ENCODE peak calls at places on chromosomes 3 and 15, in seven cellular contexts. One of them, this sample, is unnamed.
A peak's percentile ranks its signal among the peaks of the same experiment; 100 is the strongest.

GRCh38 chr15:82640672-82641071 is 6.5 kb downstream of the CPEB1 start:
- DNase-seq in Panc1: no peak
- DNase-seq in HL-60: no peak
- DNase-seq in SK-N-SH: no peak
- DNase-seq in HepG2: no peak
- DNase-seq in HCT116: no peak
- DNase-seq in K562: no peak
- DNase-seq in this sample: no peak

GRCh38 chr3:138594150-138594934 is at the start of gene CEP70:
- DNase-seq in Panc1: peak; percentile 87
- DNase-seq in HL-60: peak; percentile 75
- DNase-seq in SK-N-SH: peak; percentile 95
- DNase-seq in HepG2: peak; percentile 94
- DNase-seq in HCT116: peak; percentile 90
- DNase-seq in K562: peak; percentile 92
- DNase-seq in this sample: peak; percentile 98

GRCh38 chr3:157107644-157108133 is 52.3 kb downstream of the CCNL1 start:
- DNase-seq in Panc1: no peak
- DNase-seq in HL-60: no peak
- DNase-seq in SK-N-SH: no peak
- DNase-seq in HepG2: no peak
- DNase-seq in HCT116: no peak
- DNase-seq in K562: no peak
- DNase-seq in this sample: no peak

GRCh38 chr3:4845882-4846281 is 133.4 kb upstream of the BHLHE40 start:
- DNase-seq in Panc1: no peak
- DNase-seq in HL-60: no peak
- DNase-seq in SK-N-SH: no peak
- DNase-seq in HepG2: no peak
- DNase-seq in HCT116: no peak
- DNase-seq in K562: no peak
- DNase-seq in this sample: no peak

GRCh38 chr3:95302044-95302443 is 1239.2 kb downstream of the NSUN3 start:
- DNase-seq in Panc1: no peak
- DNase-seq in HL-60: no peak
- DNase-seq in SK-N-SH: no peak
- DNase-seq in HepG2: peak; percentile 40
- DNase-seq in HCT116: no peak
- DNase-seq in K562: no peak
- DNase-seq in this sample: no peak

GRCh38 chr3:193403307-193403706 is 24.8 kb upstream of the ATP13A5 start:
- DNase-seq in Panc1: no peak
- DNase-seq in HL-60: no peak
- DNase-seq in SK-N-SH: no peak
- DNase-seq in HepG2: no peak
- DNase-seq in HCT116: no peak
- DNase-seq in K562: no peak
- DNase-seq in this sample: no peak

GRCh38 chr15:101258238-101259144 is 6.6 kb upstream of the CHSY1 start:
- DNase-seq in Panc1: peak; percentile 38
- DNase-seq in HL-60: no peak
- DNase-seq in SK-N-SH: peak; percentile 66
- DNase-seq in HepG2: peak; percentile 57
- DNase-seq in HCT116: peak; percentile 51
- DNase-seq in K562: peak; percentile 43
- DNase-seq in this sample: peak; percentile 88

GRCh38 chr15:68808770-68809169 is 11.9 kb downstream of the ANP32A start:
- DNase-seq in Panc1: no peak
- DNase-seq in HL-60: no peak
- DNase-seq in SK-N-SH: no peak
- DNase-seq in HepG2: no peak
- DNase-seq in HCT116: no peak
- DNase-seq in K562: no peak
- DNase-seq in this sample: no peak

GRCh38 chr15:61396235-61396927 is 167.3 kb upstream of the RORA start:
- DNase-seq in Panc1: no peak
- DNase-seq in HL-60: no peak
- DNase-seq in SK-N-SH: no peak
- DNase-seq in HepG2: no peak
- DNase-seq in HCT116: no peak
- DNase-seq in K562: no peak
- DNase-seq in this sample: no peak

GRCh38 chr3:160097478-160097877 is 108.8 kb downstream of the IL12A start:
- DNase-seq in Panc1: no peak
- DNase-seq in HL-60: no peak
- DNase-seq in SK-N-SH: no peak
- DNase-seq in HepG2: no peak
- DNase-seq in HCT116: no peak
- DNase-seq in K562: no peak
- DNase-seq in this sample: no peak

GRCh38 chr15:70140543-70141375 is 43.0 kb upstream of the TLE3 start:
- DNase-seq in Panc1: no peak
- DNase-seq in HL-60: no peak
- DNase-seq in SK-N-SH: no peak
- DNase-seq in HepG2: peak; percentile 94
- DNase-seq in HCT116: no peak
- DNase-seq in K562: no peak
- DNase-seq in this sample: peak; percentile 84

GRCh38 chr3:143119974-143120715 is 574 bp downstream of the CHST2 start:
- DNase-seq in Panc1: no peak
- DNase-seq in HL-60: no peak
- DNase-seq in SK-N-SH: peak; percentile 59
- DNase-seq in HepG2: no peak
- DNase-seq in HCT116: no peak
- DNase-seq in K562: peak; percentile 57
- DNase-seq in this sample: peak; percentile 70

GRCh38 chr15:72961326-72961725 is 90.9 kb upstream of the NEO1 start:
- DNase-seq in Panc1: no peak
- DNase-seq in HL-60: no peak
- DNase-seq in SK-N-SH: no peak
- DNase-seq in HepG2: no peak
- DNase-seq in HCT116: no peak
- DNase-seq in K562: no peak
- DNase-seq in this sample: no peak

GRCh38 chr3:17233398-17233800 is 348.6 kb downstream of the PLCL2 start:
- DNase-seq in Panc1: peak; percentile 24
- DNase-seq in HL-60: peak; percentile 11
- DNase-seq in SK-N-SH: peak; percentile 45
- DNase-seq in HepG2: peak; percentile 66
- DNase-seq in HCT116: peak; percentile 52
- DNase-seq in K562: peak; percentile 39
- DNase-seq in this sample: peak; percentile 69

GRCh38 chr3:142356818-142357217 is 91.0 kb downstream of the XRN1 start:
- DNase-seq in Panc1: no peak
- DNase-seq in HL-60: no peak
- DNase-seq in SK-N-SH: no peak
- DNase-seq in HepG2: no peak
- DNase-seq in HCT116: no peak
- DNase-seq in K562: no peak
- DNase-seq in this sample: no peak

GRCh38 chr3:183161552-183162345 is 785 bp downstream of the LAMP3 start:
- DNase-seq in Panc1: no peak
- DNase-seq in HL-60: no peak
- DNase-seq in SK-N-SH: no peak
- DNase-seq in HepG2: no peak
- DNase-seq in HCT116: no peak
- DNase-seq in K562: no peak
- DNase-seq in this sample: peak; percentile 89

DNA sequence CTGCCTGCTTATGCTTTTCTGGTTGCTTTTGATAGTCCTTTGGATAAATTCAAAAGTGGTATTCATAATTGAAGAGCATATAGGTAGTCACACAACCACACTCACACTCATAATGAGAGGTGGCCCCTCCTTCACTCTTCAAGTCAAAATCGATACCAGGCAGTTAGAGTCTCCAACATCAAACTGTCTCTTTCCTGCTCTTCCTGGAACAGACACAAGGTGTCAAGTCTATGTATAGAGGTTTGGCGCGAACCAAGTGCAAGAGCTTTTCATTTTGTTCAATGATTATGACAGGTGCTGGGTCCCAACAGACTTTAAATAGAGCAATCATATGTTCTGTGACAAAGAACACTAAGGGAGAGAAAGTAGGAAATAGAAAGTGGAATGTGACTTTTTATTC is 29.9 kb upstream of the RGMA start:
- DNase-seq in Panc1: no peak
- DNase-seq in HL-60: no peak
- DNase-seq in SK-N-SH: no peak
- DNase-seq in HepG2: no peak
- DNase-seq in HCT116: no peak
- DNase-seq in K562: no peak
- DNase-seq in this sample: no peak
- TF ChIP-seq POLR2AphosphoS5 in Panc1: no peak
- TF ChIP-seq POLR2AphosphoS5 in HL-60: no peak
- TF ChIP-seq POLR2AphosphoS5 in SK-N-SH: no peak
- TF ChIP-seq POLR2AphosphoS5 in HepG2: no peak
- TF ChIP-seq POLR2AphosphoS5 in HCT116: no peak
- TF ChIP-seq POLR2AphosphoS5 in K562: no peak
- TF ChIP-seq POLR2AphosphoS5 in this sample: no peak

GRCh38 chr3:188262488-188262887 is 108.5 kb downstream of the LPP start:
- DNase-seq in Panc1: no peak
- DNase-seq in HL-60: no peak
- DNase-seq in SK-N-SH: no peak
- DNase-seq in HepG2: no peak
- DNase-seq in HCT116: no peak
- DNase-seq in K562: no peak
- DNase-seq in this sample: no peak

GRCh38 chr3:188259611-188260010 is 105.7 kb downstream of the LPP start:
- DNase-seq in Panc1: no peak
- DNase-seq in HL-60: no peak
- DNase-seq in SK-N-SH: no peak
- DNase-seq in HepG2: no peak
- DNase-seq in HCT116: no peak
- DNase-seq in K562: no peak
- DNase-seq in this sample: no peak

GRCh38 chr3:188264231-188265213 is 110.6 kb downstream of the LPP start:
- DNase-seq in Panc1: no peak
- DNase-seq in HL-60: no peak
- DNase-seq in SK-N-SH: no peak
- DNase-seq in HepG2: peak; percentile 29
- DNase-seq in HCT116: no peak
- DNase-seq in K562: no peak
- DNase-seq in this sample: no peak

GRCh38 chr3:188261011-188261410 is 107.1 kb downstream of the LPP start:
- DNase-seq in Panc1: no peak
- DNase-seq in HL-60: no peak
- DNase-seq in SK-N-SH: no peak
- DNase-seq in HepG2: no peak
- DNase-seq in HCT116: no peak
- DNase-seq in K562: no peak
- DNase-seq in this sample: no peak

GRCh38 chr3:188262913-188263683 is 109.1 kb downstream of the LPP start:
- DNase-seq in Panc1: peak; percentile 95
- DNase-seq in HL-60: no peak
- DNase-seq in SK-N-SH: no peak
- DNase-seq in HepG2: peak; percentile 27
- DNase-seq in HCT116: no peak
- DNase-seq in K562: no peak
- DNase-seq in this sample: no peak
- TF ChIP-seq REST in Panc1: no peak
- TF ChIP-seq REST in HL-60: no peak
- TF ChIP-seq REST in SK-N-SH: no peak
- TF ChIP-seq REST in HepG2: no peak
- TF ChIP-seq REST in HCT116: no peak
- TF ChIP-seq REST in K562: no peak
- TF ChIP-seq REST in this sample: no peak

DNA sequence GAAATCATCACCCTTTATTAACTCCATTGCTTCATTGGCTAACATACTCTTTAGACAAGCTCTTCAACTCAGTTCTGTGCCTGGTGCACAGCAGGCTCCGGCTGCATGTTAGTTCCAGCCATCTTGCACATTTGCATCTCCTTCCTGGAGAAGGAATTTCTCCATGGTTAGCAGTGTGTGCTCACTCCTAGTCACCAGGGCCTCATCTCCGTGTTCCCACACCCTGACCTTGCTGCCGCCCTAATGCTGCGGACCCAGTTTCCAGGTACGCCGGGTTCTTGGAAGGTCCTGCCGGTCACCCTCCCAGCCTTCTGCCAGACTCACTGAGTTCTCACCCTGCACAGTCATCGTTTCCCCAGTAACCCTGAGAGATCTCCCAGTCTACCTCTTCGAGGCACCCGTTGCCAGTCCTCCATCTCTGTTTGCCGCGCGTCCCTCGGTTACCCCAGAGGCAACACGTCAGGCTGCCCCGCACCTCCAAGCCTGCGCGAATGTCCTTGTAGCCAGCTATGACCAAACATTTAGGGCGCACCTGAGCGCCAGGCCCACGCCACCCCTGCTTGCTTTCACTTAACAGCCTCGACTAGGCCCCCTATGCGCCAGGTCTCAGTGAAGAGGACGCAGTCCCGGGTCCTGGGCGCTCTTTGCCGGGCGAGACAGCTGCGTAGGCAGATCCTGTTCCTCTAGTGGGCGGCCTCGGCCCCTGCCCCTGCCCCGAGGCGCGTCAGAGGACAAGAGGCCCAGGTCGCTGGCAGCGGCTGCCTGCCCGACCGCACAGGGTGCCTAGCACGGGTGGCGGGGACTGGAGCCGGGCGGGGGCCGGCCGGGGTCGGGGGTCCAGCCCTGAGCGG is 744 bp upstream of the ZNF592 start:
- DNase-seq in Panc1: no peak
- DNase-seq in HL-60: peak; percentile 60
- DNase-seq in SK-N-SH: no peak
- DNase-seq in HepG2: peak; percentile 63
- DNase-seq in HCT116: no peak
- DNase-seq in K562: no peak
- DNase-seq in this sample: peak; percentile 80
- TF ChIP-seq POLR2AphosphoS5 in Panc1: no peak
- TF ChIP-seq POLR2AphosphoS5 in HL-60: peak; percentile 4
- TF ChIP-seq POLR2AphosphoS5 in SK-N-SH: no peak
- TF ChIP-seq POLR2AphosphoS5 in HepG2: peak; percentile 55
- TF ChIP-seq POLR2AphosphoS5 in HCT116: no peak
- TF ChIP-seq POLR2AphosphoS5 in K562: no peak
- TF ChIP-seq POLR2AphosphoS5 in this sample: peak; percentile 25

GRCh38 chr3:66073464-66074141 is 34.9 kb upstream of the MAGI1 start:
- DNase-seq in Panc1: no peak
- DNase-seq in HL-60: no peak
- DNase-seq in SK-N-SH: no peak
- DNase-seq in HepG2: peak; percentile 88
- DNase-seq in HCT116: no peak
- DNase-seq in K562: no peak
- DNase-seq in this sample: no peak

GRCh38 chr3:66077973-66078372 is 39.3 kb upstream of the MAGI1 start:
- DNase-seq in Panc1: no peak
- DNase-seq in HL-60: no peak
- DNase-seq in SK-N-SH: no peak
- DNase-seq in HepG2: no peak
- DNase-seq in HCT116: no peak
- DNase-seq in K562: no peak
- DNase-seq in this sample: no peak

GRCh38 chr3:66080167-66080566 is 41.4 kb upstream of the MAGI1 start:
- DNase-seq in Panc1: no peak
- DNase-seq in HL-60: no peak
- DNase-seq in SK-N-SH: no peak
- DNase-seq in HepG2: no peak
- DNase-seq in HCT116: no peak
- DNase-seq in K562: no peak
- DNase-seq in this sample: no peak

GRCh38 chr3:66075281-66075680 is 36.6 kb upstream of the MAGI1 start:
- DNase-seq in Panc1: no peak
- DNase-seq in HL-60: no peak
- DNase-seq in SK-N-SH: no peak
- DNase-seq in HepG2: peak; percentile 9
- DNase-seq in HCT116: no peak
- DNase-seq in K562: no peak
- DNase-seq in this sample: no peak

GRCh38 chr3:66076861-66077495 is 38.3 kb upstream of the MAGI1 start:
- DNase-seq in Panc1: no peak
- DNase-seq in HL-60: no peak
- DNase-seq in SK-N-SH: peak; percentile 78
- DNase-seq in HepG2: no peak
- DNase-seq in HCT116: no peak
- DNase-seq in K562: no peak
- DNase-seq in this sample: no peak
- TF ChIP-seq REST in Panc1: no peak
- TF ChIP-seq REST in HL-60: no peak
- TF ChIP-seq REST in SK-N-SH: peak; percentile 66
- TF ChIP-seq REST in HepG2: no peak
- TF ChIP-seq REST in HCT116: no peak
- TF ChIP-seq REST in K562: no peak
- TF ChIP-seq REST in this sample: no peak

This sample was measured in GM23338.